ENCODE peak calls at places on chromosomes 1 and 21, in eight cellular contexts. One of them, this sample, is unnamed.

GRCh38 chr1:198024782-198025181 is 107.6 kb downstream of the LHX9 start:
- DNase-seq in GM10248: no peak
- DNase-seq in GM12865: no peak
- DNase-seq in fibroblast of the conjunctiva: no peak
- DNase-seq in posterior cingulate gyrus: no peak
- DNase-seq in activated naive CD8-positive, alpha-beta T cell treated with anti-CD3 and anti-CD28 coated beads, Interleukin-2, amount 10 ng/mL, durations not matched to agents 7 days and 5 days: no peak
- DNase-seq in retina: peak
- DNase-seq in ACHN: peak
- DNase-seq in this sample: no peak

GRCh38 chr1:222171005-222171404 is 376.9 kb downstream of the HHIPL2 start:
- DNase-seq in fibroblast of the conjunctiva: peak
- DNase-seq in ACHN: peak
- DNase-seq in posterior cingulate gyrus: no peak
- DNase-seq in activated naive CD8-positive, alpha-beta T cell treated with anti-CD3 and anti-CD28 coated beads, Interleukin-2, amount 10 ng/mL, durations not matched to agents 7 days and 5 days: no peak
- DNase-seq in GM10248: peak
- DNase-seq in retina: no peak
- DNase-seq in GM12865: peak
- DNase-seq in this sample: peak

GRCh38 chr1:67564193-67564592 is 120.8 kb upstream of the GADD45A start:
- DNase-seq in activated naive CD8-positive, alpha-beta T cell treated with anti-CD3 and anti-CD28 coated beads, Interleukin-2, amount 10 ng/mL, durations not matched to agents 7 days and 5 days: no peak
- DNase-seq in GM10248: no peak
- DNase-seq in GM12865: peak
- DNase-seq in ACHN: no peak
- DNase-seq in posterior cingulate gyrus: no peak
- DNase-seq in fibroblast of the conjunctiva: no peak
- DNase-seq in retina: no peak
- DNase-seq in this sample: no peak

GRCh38 chr1:166189126-166189525 is 22.3 kb upstream of the FAM78B start:
- DNase-seq in fibroblast of the conjunctiva: no peak
- DNase-seq in posterior cingulate gyrus: no peak
- DNase-seq in activated naive CD8-positive, alpha-beta T cell treated with anti-CD3 and anti-CD28 coated beads, Interleukin-2, amount 10 ng/mL, durations not matched to agents 7 days and 5 days: no peak
- DNase-seq in GM10248: no peak
- DNase-seq in ACHN: no peak
- DNase-seq in GM12865: no peak
- DNase-seq in retina: no peak
- DNase-seq in this sample: no peak

GRCh38 chr1:36109041-36109679 is 15.9 kb downstream of the COL8A2 start:
- DNase-seq in posterior cingulate gyrus: no peak
- DNase-seq in retina: no peak
- DNase-seq in ACHN: peak
- DNase-seq in GM12865: no peak
- DNase-seq in GM10248: no peak
- DNase-seq in activated naive CD8-positive, alpha-beta T cell treated with anti-CD3 and anti-CD28 coated beads, Interleukin-2, amount 10 ng/mL, durations not matched to agents 7 days and 5 days: peak
- DNase-seq in fibroblast of the conjunctiva: no peak
- DNase-seq in this sample: no peak

GRCh38 chr1:40182956-40183710 is 21.9 kb downstream of the RLF start:
- DNase-seq in activated naive CD8-positive, alpha-beta T cell treated with anti-CD3 and anti-CD28 coated beads, Interleukin-2, amount 10 ng/mL, durations not matched to agents 7 days and 5 days: no peak
- DNase-seq in retina: no peak
- DNase-seq in GM10248: no peak
- DNase-seq in fibroblast of the conjunctiva: peak
- DNase-seq in ACHN: peak
- DNase-seq in posterior cingulate gyrus: no peak
- DNase-seq in GM12865: peak
- DNase-seq in this sample: no peak

GRCh38 chr1:224565186-224565585 is 50.9 kb upstream of the CNIH3 start:
- DNase-seq in ACHN: peak
- DNase-seq in fibroblast of the conjunctiva: peak
- DNase-seq in GM10248: no peak
- DNase-seq in activated naive CD8-positive, alpha-beta T cell treated with anti-CD3 and anti-CD28 coated beads, Interleukin-2, amount 10 ng/mL, durations not matched to agents 7 days and 5 days: no peak
- DNase-seq in retina: no peak
- DNase-seq in GM12865: no peak
- DNase-seq in posterior cingulate gyrus: no peak
- DNase-seq in this sample: no peak

GRCh38 chr1:207049974-207050391 is 1.0 kb downstream of the YOD1 start:
- DNase-seq in posterior cingulate gyrus: no peak
- DNase-seq in fibroblast of the conjunctiva: peak
- DNase-seq in ACHN: peak
- DNase-seq in retina: no peak
- DNase-seq in GM10248: peak
- DNase-seq in GM12865: peak
- DNase-seq in activated naive CD8-positive, alpha-beta T cell treated with anti-CD3 and anti-CD28 coated beads, Interleukin-2, amount 10 ng/mL, durations not matched to agents 7 days and 5 days: no peak
- DNase-seq in this sample: peak

GRCh38 chr1:213127074-213127473 is 76.0 kb downstream of the RPS6KC1 start:
- DNase-seq in posterior cingulate gyrus: no peak
- DNase-seq in fibroblast of the conjunctiva: no peak
- DNase-seq in ACHN: no peak
- DNase-seq in activated naive CD8-positive, alpha-beta T cell treated with anti-CD3 and anti-CD28 coated beads, Interleukin-2, amount 10 ng/mL, durations not matched to agents 7 days and 5 days: no peak
- DNase-seq in GM10248: no peak
- DNase-seq in retina: no peak
- DNase-seq in GM12865: no peak
- DNase-seq in this sample: no peak

GRCh38 chr1:172451002-172451443 is 7.2 kb upstream of the PIGC start:
- DNase-seq in fibroblast of the conjunctiva: no peak
- DNase-seq in activated naive CD8-positive, alpha-beta T cell treated with anti-CD3 and anti-CD28 coated beads, Interleukin-2, amount 10 ng/mL, durations not matched to agents 7 days and 5 days: no peak
- DNase-seq in ACHN: peak
- DNase-seq in GM12865: peak
- DNase-seq in GM10248: no peak
- DNase-seq in posterior cingulate gyrus: no peak
- DNase-seq in retina: peak
- DNase-seq in this sample: no peak

GRCh38 chr1:226598455-226598849 is 49.9 kb downstream of the STUM start:
- DNase-seq in fibroblast of the conjunctiva: no peak
- DNase-seq in posterior cingulate gyrus: no peak
- DNase-seq in GM12865: no peak
- DNase-seq in ACHN: no peak
- DNase-seq in activated naive CD8-positive, alpha-beta T cell treated with anti-CD3 and anti-CD28 coated beads, Interleukin-2, amount 10 ng/mL, durations not matched to agents 7 days and 5 days: no peak
- DNase-seq in retina: no peak
- DNase-seq in GM10248: no peak
- DNase-seq in this sample: no peak

GRCh38 chr1:8096105-8097011 is 70.2 kb upstream of the ERRFI1 start:
- DNase-seq in posterior cingulate gyrus: no peak
- DNase-seq in GM12865: peak
- DNase-seq in GM10248: no peak
- DNase-seq in activated naive CD8-positive, alpha-beta T cell treated with anti-CD3 and anti-CD28 coated beads, Interleukin-2, amount 10 ng/mL, durations not matched to agents 7 days and 5 days: no peak
- DNase-seq in fibroblast of the conjunctiva: peak
- DNase-seq in ACHN: peak
- DNase-seq in retina: no peak
- DNase-seq in this sample: no peak

GRCh38 chr1:101239095-101240040 is 2.5 kb downstream of the S1PR1 start:
- DNase-seq in activated naive CD8-positive, alpha-beta T cell treated with anti-CD3 and anti-CD28 coated beads, Interleukin-2, amount 10 ng/mL, durations not matched to agents 7 days and 5 days: peak
- DNase-seq in GM10248: no peak
- DNase-seq in posterior cingulate gyrus: no peak
- DNase-seq in retina: no peak
- DNase-seq in ACHN: no peak
- DNase-seq in fibroblast of the conjunctiva: no peak
- DNase-seq in GM12865: peak
- DNase-seq in this sample: no peak

GRCh38 chr1:2124446-2125198 is 70.0 kb downstream of the FAAP20 start:
- DNase-seq in GM12865: no peak
- DNase-seq in ACHN: no peak
- DNase-seq in GM10248: no peak
- DNase-seq in posterior cingulate gyrus: peak
- DNase-seq in activated naive CD8-positive, alpha-beta T cell treated with anti-CD3 and anti-CD28 coated beads, Interleukin-2, amount 10 ng/mL, durations not matched to agents 7 days and 5 days: no peak
- DNase-seq in fibroblast of the conjunctiva: no peak
- DNase-seq in retina: no peak
- DNase-seq in this sample: no peak

GRCh38 chr21:43866233-43866632 is 1.2 kb downstream of the AGPAT3 start:
- DNase-seq in fibroblast of the conjunctiva: peak
- DNase-seq in activated naive CD8-positive, alpha-beta T cell treated with anti-CD3 and anti-CD28 coated beads, Interleukin-2, amount 10 ng/mL, durations not matched to agents 7 days and 5 days: peak
- DNase-seq in GM12865: peak
- DNase-seq in GM10248: peak
- DNase-seq in posterior cingulate gyrus: peak
- DNase-seq in retina: no peak
- DNase-seq in ACHN: no peak
- DNase-seq in this sample: peak

GRCh38 chr1:159141584-159142518 is 29.6 kb upstream of the CADM3 start:
- DNase-seq in ACHN: peak
- DNase-seq in activated naive CD8-positive, alpha-beta T cell treated with anti-CD3 and anti-CD28 coated beads, Interleukin-2, amount 10 ng/mL, durations not matched to agents 7 days and 5 days: no peak
- DNase-seq in retina: peak
- DNase-seq in fibroblast of the conjunctiva: peak
- DNase-seq in GM12865: peak
- DNase-seq in posterior cingulate gyrus: peak
- DNase-seq in GM10248: no peak
- DNase-seq in this sample: no peak

GRCh38 chr1:214548988-214549387 is 2.4 kb downstream of the PTPN14 start:
- DNase-seq in posterior cingulate gyrus: no peak
- DNase-seq in GM10248: no peak
- DNase-seq in activated naive CD8-positive, alpha-beta T cell treated with anti-CD3 and anti-CD28 coated beads, Interleukin-2, amount 10 ng/mL, durations not matched to agents 7 days and 5 days: no peak
- DNase-seq in retina: no peak
- DNase-seq in GM12865: no peak
- DNase-seq in fibroblast of the conjunctiva: no peak
- DNase-seq in ACHN: peak
- DNase-seq in this sample: no peak

GRCh38 chr1:112575154-112575804 is 43.7 kb downstream of the ST7L start:
- DNase-seq in activated naive CD8-positive, alpha-beta T cell treated with anti-CD3 and anti-CD28 coated beads, Interleukin-2, amount 10 ng/mL, durations not matched to agents 7 days and 5 days: no peak
- DNase-seq in GM12865: no peak
- DNase-seq in ACHN: peak
- DNase-seq in retina: no peak
- DNase-seq in posterior cingulate gyrus: no peak
- DNase-seq in GM10248: no peak
- DNase-seq in fibroblast of the conjunctiva: peak
- DNase-seq in this sample: no peak

GRCh38 chr1:207944571-207944970 is 33.6 kb upstream of the CD34 start:
- DNase-seq in ACHN: peak
- DNase-seq in GM10248: no peak
- DNase-seq in retina: no peak
- DNase-seq in fibroblast of the conjunctiva: no peak
- DNase-seq in posterior cingulate gyrus: no peak
- DNase-seq in activated naive CD8-positive, alpha-beta T cell treated with anti-CD3 and anti-CD28 coated beads, Interleukin-2, amount 10 ng/mL, durations not matched to agents 7 days and 5 days: no peak
- DNase-seq in GM12865: no peak
- DNase-seq in this sample: no peak

GRCh38 chr1:108816049-108816882 is 40.6 kb downstream of the AKNAD1 start:
- DNase-seq in fibroblast of the conjunctiva: peak
- DNase-seq in GM12865: no peak
- DNase-seq in GM10248: no peak
- DNase-seq in activated naive CD8-positive, alpha-beta T cell treated with anti-CD3 and anti-CD28 coated beads, Interleukin-2, amount 10 ng/mL, durations not matched to agents 7 days and 5 days: no peak
- DNase-seq in retina: peak
- DNase-seq in posterior cingulate gyrus: peak
- DNase-seq in ACHN: peak
- DNase-seq in this sample: no peak

GRCh38 chr1:206903687-206904086 is 6.4 kb downstream of the IL24 start:
- DNase-seq in posterior cingulate gyrus: no peak
- DNase-seq in retina: no peak
- DNase-seq in fibroblast of the conjunctiva: no peak
- DNase-seq in GM12865: no peak
- DNase-seq in GM10248: no peak
- DNase-seq in ACHN: no peak
- DNase-seq in activated naive CD8-positive, alpha-beta T cell treated with anti-CD3 and anti-CD28 coated beads, Interleukin-2, amount 10 ng/mL, durations not matched to agents 7 days and 5 days: no peak
- DNase-seq in this sample: no peak

GRCh38 chr1:47805826-47806450 is 191.2 kb downstream of the TRABD2B start:
- DNase-seq in GM10248: no peak
- DNase-seq in GM12865: no peak
- DNase-seq in ACHN: no peak
- DNase-seq in activated naive CD8-positive, alpha-beta T cell treated with anti-CD3 and anti-CD28 coated beads, Interleukin-2, amount 10 ng/mL, durations not matched to agents 7 days and 5 days: no peak
- DNase-seq in retina: peak
- DNase-seq in fibroblast of the conjunctiva: no peak
- DNase-seq in posterior cingulate gyrus: no peak
- DNase-seq in this sample: no peak

GRCh38 chr1:157390646-157391045 is 161.7 kb downstream of the FCRL5 start:
- DNase-seq in GM10248: no peak
- DNase-seq in retina: no peak
- DNase-seq in fibroblast of the conjunctiva: peak
- DNase-seq in GM12865: no peak
- DNase-seq in activated naive CD8-positive, alpha-beta T cell treated with anti-CD3 and anti-CD28 coated beads, Interleukin-2, amount 10 ng/mL, durations not matched to agents 7 days and 5 days: no peak
- DNase-seq in posterior cingulate gyrus: no peak
- DNase-seq in ACHN: peak
- DNase-seq in this sample: no peak

GRCh38 chr1:23916209-23917131 is 3.3 kb upstream of the CNR2 start:
- DNase-seq in posterior cingulate gyrus: peak
- DNase-seq in retina: peak
- DNase-seq in GM10248: peak
- DNase-seq in GM12865: peak
- DNase-seq in activated naive CD8-positive, alpha-beta T cell treated with anti-CD3 and anti-CD28 coated beads, Interleukin-2, amount 10 ng/mL, durations not matched to agents 7 days and 5 days: peak
- DNase-seq in fibroblast of the conjunctiva: peak
- DNase-seq in ACHN: peak
- DNase-seq in this sample: peak

GRCh38 chr1:69738458-69738857 is 170.7 kb downstream of the LRRC7 start:
- DNase-seq in fibroblast of the conjunctiva: no peak
- DNase-seq in GM12865: no peak
- DNase-seq in activated naive CD8-positive, alpha-beta T cell treated with anti-CD3 and anti-CD28 coated beads, Interleukin-2, amount 10 ng/mL, durations not matched to agents 7 days and 5 days: no peak
- DNase-seq in retina: no peak
- DNase-seq in ACHN: no peak
- DNase-seq in posterior cingulate gyrus: no peak
- DNase-seq in GM10248: no peak
- DNase-seq in this sample: no peak

GRCh38 chr1:245770191-245770590 is 615.4 kb downstream of the KIF26B start:
- DNase-seq in retina: no peak
- DNase-seq in GM12865: no peak
- DNase-seq in GM10248: no peak
- DNase-seq in activated naive CD8-positive, alpha-beta T cell treated with anti-CD3 and anti-CD28 coated beads, Interleukin-2, amount 10 ng/mL, durations not matched to agents 7 days and 5 days: no peak
- DNase-seq in fibroblast of the conjunctiva: no peak
- DNase-seq in posterior cingulate gyrus: no peak
- DNase-seq in ACHN: no peak
- DNase-seq in this sample: no peak

GRCh38 chr1:161763522-161764098 is 2.5 kb upstream of the ATF6 start:
- DNase-seq in retina: no peak
- DNase-seq in GM10248: peak
- DNase-seq in GM12865: peak
- DNase-seq in posterior cingulate gyrus: no peak
- DNase-seq in activated naive CD8-positive, alpha-beta T cell treated with anti-CD3 and anti-CD28 coated beads, Interleukin-2, amount 10 ng/mL, durations not matched to agents 7 days and 5 days: no peak
- DNase-seq in ACHN: peak
- DNase-seq in fibroblast of the conjunctiva: no peak
- DNase-seq in this sample: peak

GRCh38 chr1:84789014-84789413 is 98.8 kb upstream of the SSX2IP start:
- DNase-seq in posterior cingulate gyrus: no peak
- DNase-seq in ACHN: no peak
- DNase-seq in GM12865: no peak
- DNase-seq in retina: no peak
- DNase-seq in GM10248: no peak
- DNase-seq in activated naive CD8-positive, alpha-beta T cell treated with anti-CD3 and anti-CD28 coated beads, Interleukin-2, amount 10 ng/mL, durations not matched to agents 7 days and 5 days: no peak
- DNase-seq in fibroblast of the conjunctiva: no peak
- DNase-seq in this sample: no peak

GRCh38 chr1:169240449-169241242 is 127.0 kb downstream of the NME7 start:
- DNase-seq in activated naive CD8-positive, alpha-beta T cell treated with anti-CD3 and anti-CD28 coated beads, Interleukin-2, amount 10 ng/mL, durations not matched to agents 7 days and 5 days: no peak
- DNase-seq in GM12865: no peak
- DNase-seq in posterior cingulate gyrus: no peak
- DNase-seq in retina: no peak
- DNase-seq in fibroblast of the conjunctiva: no peak
- DNase-seq in ACHN: peak
- DNase-seq in GM10248: no peak
- DNase-seq in this sample: no peak

GRCh38 chr1:202623075-202623474 is 87.2 kb downstream of the SYT2 start:
- DNase-seq in ACHN: peak
- DNase-seq in activated naive CD8-positive, alpha-beta T cell treated with anti-CD3 and anti-CD28 coated beads, Interleukin-2, amount 10 ng/mL, durations not matched to agents 7 days and 5 days: peak
- DNase-seq in GM10248: no peak
- DNase-seq in posterior cingulate gyrus: no peak
- DNase-seq in GM12865: no peak
- DNase-seq in retina: no peak
- DNase-seq in fibroblast of the conjunctiva: no peak
- DNase-seq in this sample: no peak

GRCh38 chr1:213419369-213420030 is 368.5 kb downstream of the RPS6KC1 start:
- DNase-seq in activated naive CD8-positive, alpha-beta T cell treated with anti-CD3 and anti-CD28 coated beads, Interleukin-2, amount 10 ng/mL, durations not matched to agents 7 days and 5 days: no peak
- DNase-seq in fibroblast of the conjunctiva: no peak
- DNase-seq in ACHN: peak
- DNase-seq in retina: no peak
- DNase-seq in GM12865: no peak
- DNase-seq in posterior cingulate gyrus: no peak
- DNase-seq in GM10248: no peak
- DNase-seq in this sample: no peak

GRCh38 chr1:3251099-3251809 is 182.3 kb downstream of the PRDM16 start:
- DNase-seq in GM10248: no peak
- DNase-seq in ACHN: no peak
- DNase-seq in posterior cingulate gyrus: no peak
- DNase-seq in GM12865: no peak
- DNase-seq in activated naive CD8-positive, alpha-beta T cell treated with anti-CD3 and anti-CD28 coated beads, Interleukin-2, amount 10 ng/mL, durations not matched to agents 7 days and 5 days: no peak
- DNase-seq in retina: no peak
- DNase-seq in fibroblast of the conjunctiva: no peak
- DNase-seq in this sample: no peak